ENCODE peak calls at places on chromosomes 11 and 22, in four cellular contexts. One of them, this sample, is unnamed.

GRCh38 chr11:10784229-10785145 is 24.2 kb downstream of the EIF4G2 start:
- DNase-seq in NK-92 treated with Interleukin-12 subunit alpha and Interleukin-12 subunit beta, amount 100 ng/mL, for 24 hours: no peak
- DNase-seq in amniotic epithelial cell: no peak
- DNase-seq in HEK293T: no peak
- DNase-seq in this sample: no peak

GRCh38 chr22:22771696-22772377 is 115.8 kb upstream of the IGLL5 start:
- DNase-seq in amniotic epithelial cell: no peak
- DNase-seq in HEK293T: no peak
- DNase-seq in NK-92 treated with Interleukin-12 subunit alpha and Interleukin-12 subunit beta, amount 100 ng/mL, for 24 hours: no peak
- DNase-seq in this sample: no peak

GRCh38 chr22:35051791-35052190 is 14.2 kb upstream of the ISX start:
- DNase-seq in amniotic epithelial cell: no peak
- DNase-seq in NK-92 treated with Interleukin-12 subunit alpha and Interleukin-12 subunit beta, amount 100 ng/mL, for 24 hours: no peak
- DNase-seq in HEK293T: no peak
- DNase-seq in this sample: no peak

GRCh38 chr22:49373801-49374226 is 453.9 kb downstream of the BRD1 start:
- DNase-seq in HEK293T: no peak
- DNase-seq in amniotic epithelial cell: no peak
- DNase-seq in NK-92 treated with Interleukin-12 subunit alpha and Interleukin-12 subunit beta, amount 100 ng/mL, for 24 hours: no peak
- DNase-seq in this sample: no peak

GRCh38 chr11:17013548-17014320 is 480 bp downstream of the PLEKHA7 start:
- DNase-seq in HEK293T: peak
- DNase-seq in amniotic epithelial cell: no peak
- DNase-seq in NK-92 treated with Interleukin-12 subunit alpha and Interleukin-12 subunit beta, amount 100 ng/mL, for 24 hours: no peak
- DNase-seq in this sample: peak

GRCh38 chr11:77345621-77346020 is 44.1 kb upstream of the GDPD4 start:
- DNase-seq in HEK293T: no peak
- DNase-seq in amniotic epithelial cell: peak
- DNase-seq in NK-92 treated with Interleukin-12 subunit alpha and Interleukin-12 subunit beta, amount 100 ng/mL, for 24 hours: no peak
- DNase-seq in this sample: no peak

GRCh38 chr11:117217141-117217609 is 14.7 kb downstream of the PCSK7 start:
- DNase-seq in NK-92 treated with Interleukin-12 subunit alpha and Interleukin-12 subunit beta, amount 100 ng/mL, for 24 hours: no peak
- DNase-seq in HEK293T: no peak
- DNase-seq in amniotic epithelial cell: peak
- DNase-seq in this sample: no peak

GRCh38 chr22:28560005-28560742 is 119.5 kb downstream of the TTC28 start:
- DNase-seq in HEK293T: no peak
- DNase-seq in amniotic epithelial cell: peak
- DNase-seq in NK-92 treated with Interleukin-12 subunit alpha and Interleukin-12 subunit beta, amount 100 ng/mL, for 24 hours: no peak
- DNase-seq in this sample: no peak

GRCh38 chr22:49014227-49015201 is 813.2 kb downstream of the BRD1 start:
- DNase-seq in amniotic epithelial cell: no peak
- DNase-seq in HEK293T: no peak
- DNase-seq in NK-92 treated with Interleukin-12 subunit alpha and Interleukin-12 subunit beta, amount 100 ng/mL, for 24 hours: no peak
- DNase-seq in this sample: no peak

GRCh38 chr11:134337051-134337450 is 5.3 kb downstream of the GLB1L2 start:
- DNase-seq in HEK293T: no peak
- DNase-seq in NK-92 treated with Interleukin-12 subunit alpha and Interleukin-12 subunit beta, amount 100 ng/mL, for 24 hours: no peak
- DNase-seq in amniotic epithelial cell: no peak
- DNase-seq in this sample: no peak

GRCh38 chr22:24185001-24185500 is 3.8 kb downstream of the SUSD2 start:
- DNase-seq in NK-92 treated with Interleukin-12 subunit alpha and Interleukin-12 subunit beta, amount 100 ng/mL, for 24 hours: no peak
- DNase-seq in HEK293T: no peak
- DNase-seq in amniotic epithelial cell: no peak
- DNase-seq in this sample: no peak

GRCh38 chr11:110524227-110524626 is 94.5 kb downstream of the FDX1 start:
- DNase-seq in amniotic epithelial cell: peak
- DNase-seq in HEK293T: no peak
- DNase-seq in NK-92 treated with Interleukin-12 subunit alpha and Interleukin-12 subunit beta, amount 100 ng/mL, for 24 hours: no peak
- DNase-seq in this sample: no peak

This sample was measured in HT-29.